ENCODE peak calls at places on chromosomes 12 and 14, in nine cellular contexts. B is T-helper 9 cell; A is activated effector memory CD4-positive, alpha-beta T cell treated with anti-CD3 and anti-CD28 coated beads, Interleukin-2, amount 50 U/mL, for 16 hours; Z is small intestine; G is iris pigment epithelial cell; J is RWPE1; L is G401; S is A549; O is activated naive CD4-positive, alpha-beta T cell treated with anti-CD3 and anti-CD28 coated beads, Interleukin-2, amount 10 ng/mL, durations not matched to agents 7 days and 5 days. Y is an unnamed sample.

GRCh38 chr14:82879949-82880535 is 1346.4 kb upstream of the SEL1L start:
- DNase-seq in Z (no peak), J (no peak), G (no peak), S (no peak), L (no peak), A (no peak), B (no peak), O (no peak), Y (no peak)

GRCh38 chr12:78229491-78230209 is 399.0 kb downstream of the NAV3 start:
- DNase-seq in J (peak), L (peak), G (peak), S (peak), Z (peak), O (peak), B (no peak), A (no peak), Y (peak)

GRCh38 chr14:88791629-88792571 is 853 bp downstream of the EML5 start:
- DNase-seq in A (no peak), G (no peak), O (no peak), J (no peak), Z (no peak), L (peak), B (no peak), S (peak), Y (peak)

GRCh38 chr12:88063375-88063774 is 34.2 kb upstream of the C12orf50 start:
- DNase-seq in O (no peak), B (no peak), J (no peak), G (peak), Z (no peak), L (no peak), A (no peak), S (no peak), Y (no peak)

GRCh38 chr12:42564540-42564939 is 25.0 kb downstream of the PRICKLE1 start:
- DNase-seq in Z (no peak), L (no peak), J (no peak), G (peak), S (no peak), O (no peak), A (no peak), B (no peak), Y (no peak)

GRCh38 chr14:102867826-102868580 is 54.5 kb upstream of the AMN start:
- DNase-seq in S (no peak), B (no peak), L (no peak), O (no peak), Z (peak), A (no peak), J (no peak), G (no peak), Y (no peak)

GRCh38 chr14:76870146-76870545 is 43.9 kb downstream of the LRRC74A start:
- DNase-seq in B (no peak), A (no peak), J (no peak), O (no peak), L (no peak), Z (no peak), S (peak), G (no peak), Y (peak)

GRCh38 chr12:79381246-79382208 is 309.2 kb downstream of the PAWR start:
- DNase-seq in A (no peak), J (no peak), G (no peak), B (no peak), L (peak), Z (no peak), O (no peak), S (no peak), Y (no peak)

GRCh38 chr12:89791286-89791685 is 82.6 kb upstream of the ATP2B1 start:
- DNase-seq in Z (no peak), L (no peak), J (no peak), O (no peak), S (no peak), B (no peak), G (no peak), A (no peak), Y (no peak)

GRCh38 chr12:124464062-124464461 is 103.3 kb downstream of the NCOR2 start:
- DNase-seq in L (no peak), A (no peak), G (peak), J (no peak), O (no peak), Z (no peak), S (no peak), B (no peak), Y (no peak)

GRCh38 chr14:46378248-46378647 is 273.3 kb downstream of the RPL10L start:
- DNase-seq in A (no peak), S (no peak), G (no peak), J (no peak), B (no peak), Z (no peak), O (no peak), L (no peak), Y (no peak)

GRCh38 chr12:132089407-132089910 is 54.7 kb downstream of the DDX51 start:
- DNase-seq in G (no peak), J (no peak), S (no peak), Z (no peak), L (no peak), A (no peak), B (no peak), O (no peak), Y (no peak)

GRCh38 chr14:106872619-106873446 is 1346.5 kb downstream of the TMEM121 start:
- DNase-seq in O (peak), A (peak), B (peak), S (peak), L (peak), G (peak), Z (peak), J (peak), Y (peak)

GRCh38 chr12:75722714-75723200 is 211.3 kb upstream of the KRR1 start:
- DNase-seq in S (peak), O (peak), A (peak), L (peak), B (peak), G (peak), J (peak), Z (peak), Y (peak)

GRCh38 chr12:55847033-55847432 is 4.3 kb upstream of the MMP19 start:
- DNase-seq in O (no peak), Z (no peak), B (no peak), A (peak), G (peak), L (no peak), J (no peak), S (no peak), Y (no peak)

GRCh38 chr12:75632452-75632851 is 121.0 kb upstream of the KRR1 start:
- DNase-seq in Z (no peak), G (no peak), A (no peak), O (no peak), J (no peak), B (no peak), S (no peak), L (no peak), Y (no peak)

GRCh38 chr14:88934231-88934898 is 109.9 kb downstream of the TTC8 start:
- DNase-seq in Z (no peak), B (no peak), J (no peak), L (no peak), S (no peak), G (peak), O (no peak), A (no peak), Y (no peak)